ENCODE peak calls at places on chromosomes 12 and 14, in six cellular contexts. A, L, S, K, Y and T are unnamed samples.

GRCh38 chr14:99454246-99454645 is 26.4 kb downstream of the SETD3 start:
- DNase-seq in A (no peak), L (no peak), S (no peak), K (no peak), Y (no peak), T (no peak)

GRCh38 chr14:95895720-95896119 is 19.1 kb downstream of the TUNAR start:
- DNase-seq in A (no peak), L (peak; percentile 64), S (peak; percentile 84), K (peak; percentile 26), Y (peak; percentile 18), T (peak; percentile 57)

GRCh38 chr14:54609576-54609975 is 42.6 kb downstream of the SAMD4A start:
- DNase-seq in A (no peak), L (no peak), S (no peak), K (no peak), Y (no peak), T (no peak)

GRCh38 chr14:82911930-82912329 is 1378.3 kb upstream of the SEL1L start:
- DNase-seq in A (no peak), L (no peak), S (no peak), K (no peak), Y (no peak), T (no peak)

GRCh38 chr12:15152456-15152855 is 68.8 kb downstream of the RERG start:
- DNase-seq in A (no peak), L (no peak), S (no peak), K (no peak), Y (no peak), T (no peak)

GRCh38 chr12:117836999-117837736 is 131.6 kb downstream of the KSR2 start:
- DNase-seq in A (peak; percentile 20), L (peak; percentile 77), S (peak; percentile 86), K (peak; percentile 39), Y (peak; percentile 35), T (peak; percentile 67)

GRCh38 chr12:77796775-77797174 is 33.9 kb upstream of the NAV3 start:
- DNase-seq in A (no peak), L (no peak), S (no peak), K (no peak), Y (no peak), T (no peak)

GRCh38 chr14:67265131-67265530 is 23.9 kb downstream of the PALS1 start:
- DNase-seq in A (no peak), L (no peak), S (no peak), K (no peak), Y (no peak), T (no peak)

GRCh38 chr12:26271889-26272492 is 76.6 kb downstream of the SSPN start:
- DNase-seq in A (peak; percentile 69), L (no peak), S (no peak), K (no peak), Y (no peak), T (no peak)

GRCh38 chr12:57628280-57629191 is 4.5 kb downstream of the B4GALNT1 start:
- DNase-seq in A (no peak), L (no peak), S (no peak), K (no peak), Y (no peak), T (peak; percentile 9)

GRCh38 chr12:19746471-19746870 is 307.2 kb downstream of the AEBP2 start:
- DNase-seq in A (no peak), L (no peak), S (no peak), K (no peak), Y (no peak), T (no peak)

GRCh38 chr12:56373515-56373914 is 10.9 kb upstream of the APOF start:
- DNase-seq in A (no peak), L (no peak), S (no peak), K (no peak), Y (no peak), T (no peak)

GRCh38 chr12:104544836-104545235 is 88.1 kb downstream of the CHST11 start:
- DNase-seq in A (no peak), L (no peak), S (peak; percentile 24), K (no peak), Y (no peak), T (no peak)

GRCh38 chr12:44647891-44648690 is 228.0 kb downstream of the NELL2 start:
- DNase-seq in A (no peak), L (no peak), S (peak; percentile 33), K (no peak), Y (no peak), T (no peak)

GRCh38 chr12:68530965-68531364 is 79.7 kb upstream of the RAP1B start:
- DNase-seq in A (no peak), L (no peak), S (no peak), K (no peak), Y (no peak), T (no peak)

GRCh38 chr12:84924956-84925355 is 12.4 kb upstream of the SLC6A15 start:
- DNase-seq in A (no peak), L (no peak), S (no peak), K (no peak), Y (no peak), T (no peak)

GRCh38 chr12:125125271-125125670 is 60.0 kb downstream of the AACS start:
- DNase-seq in A (no peak), L (no peak), S (no peak), K (no peak), Y (no peak), T (no peak)

GRCh38 chr14:54471641-54472040 is 17.1 kb downstream of the GMFB start:
- DNase-seq in A (no peak), L (no peak), S (no peak), K (no peak), Y (no peak), T (no peak)

GRCh38 chr14:103233328-103233727 is 100.7 kb upstream of the EIF5 start:
- DNase-seq in A (no peak), L (no peak), S (no peak), K (no peak), Y (no peak), T (no peak)

DNA sequence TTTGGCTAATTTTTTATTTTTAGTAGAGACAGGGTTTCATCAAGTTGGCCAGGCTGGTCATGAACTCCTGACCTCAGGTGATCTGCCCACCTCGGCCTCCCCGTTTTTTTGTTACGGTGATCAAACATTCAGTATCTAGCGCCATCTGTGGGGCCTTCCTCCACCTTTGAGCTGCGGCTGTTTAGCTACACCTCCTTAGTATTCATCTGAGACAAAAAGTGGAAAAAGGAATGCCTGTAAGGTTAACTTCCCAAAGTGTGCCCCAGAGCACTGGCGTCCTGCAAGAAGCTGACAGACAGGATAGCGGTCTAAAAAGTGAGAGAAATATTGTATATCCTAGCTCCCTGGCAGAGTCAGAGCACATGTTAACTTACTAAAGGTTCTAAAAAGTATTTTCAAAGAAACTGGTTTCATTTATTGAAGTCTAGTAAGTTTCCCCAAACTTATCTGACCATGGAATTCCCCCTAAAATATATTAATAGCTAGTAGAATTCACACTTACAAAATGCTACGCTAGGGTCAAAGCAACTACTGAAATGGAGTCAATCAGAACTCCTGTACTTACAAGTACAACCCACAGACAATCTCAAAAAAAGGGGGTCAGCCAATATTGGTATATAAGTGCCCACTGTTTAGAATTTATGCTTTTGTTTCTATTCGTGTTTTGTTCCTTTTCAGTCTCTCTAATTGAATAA is 59.1 kb downstream of the DUSP16 start:
- DNase-seq in A (no peak), L (no peak), S (peak; percentile 78), K (no peak), Y (no peak), T (no peak)
- TF ChIP-seq REST in A (no peak), L (no peak), S (no peak), K (no peak), Y (no peak), T (no peak)

DNA sequence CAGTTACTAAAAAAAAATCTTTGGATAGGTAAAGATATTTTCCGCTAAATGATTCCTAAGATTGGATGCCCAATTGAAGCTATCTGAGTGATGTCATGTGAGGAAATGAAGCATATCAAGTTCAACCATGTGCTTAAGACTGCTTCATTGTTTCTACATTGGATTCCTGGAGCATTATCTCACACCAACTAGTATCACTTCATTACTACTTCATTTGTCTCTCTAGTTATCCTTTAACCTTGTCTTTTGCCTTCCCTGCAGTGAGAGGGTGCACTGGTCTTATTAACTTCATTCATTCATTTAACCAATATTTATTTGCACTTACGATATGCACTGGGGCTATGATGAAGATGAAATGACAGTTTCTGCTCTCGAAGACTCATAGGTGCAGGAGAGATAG is 198.1 kb downstream of the SLC38A4 start:
- DNase-seq in A (no peak), L (no peak), S (no peak), K (no peak), Y (no peak), T (no peak)
- TF ChIP-seq REST in A (no peak), L (no peak), S (no peak), K (no peak), Y (no peak), T (no peak)

GRCh38 chr12:112327209-112327930 is 54.9 kb downstream of the HECTD4 start:
- DNase-seq in A (no peak), L (no peak), S (no peak), K (no peak), Y (no peak), T (no peak)
- TF ChIP-seq REST in A (no peak), L (no peak), S (no peak), K (no peak), Y (no peak), T (no peak)

GRCh38 chr12:112852810-112853209 is 54.0 kb upstream of the OAS1 start:
- DNase-seq in A (no peak), L (no peak), S (no peak), K (no peak), Y (no peak), T (no peak)

GRCh38 chr12:112858776-112859175 is 48.0 kb upstream of the OAS1 start:
- DNase-seq in A (no peak), L (no peak), S (no peak), K (no peak), Y (no peak), T (no peak)

GRCh38 chr12:112852127-112852526 is 54.6 kb upstream of the OAS1 start:
- DNase-seq in A (no peak), L (no peak), S (no peak), K (no peak), Y (no peak), T (peak; percentile 23)

GRCh38 chr12:112854344-112854743 is 52.4 kb upstream of the OAS1 start:
- DNase-seq in A (no peak), L (no peak), S (no peak), K (no peak), Y (no peak), T (no peak)

DNA sequence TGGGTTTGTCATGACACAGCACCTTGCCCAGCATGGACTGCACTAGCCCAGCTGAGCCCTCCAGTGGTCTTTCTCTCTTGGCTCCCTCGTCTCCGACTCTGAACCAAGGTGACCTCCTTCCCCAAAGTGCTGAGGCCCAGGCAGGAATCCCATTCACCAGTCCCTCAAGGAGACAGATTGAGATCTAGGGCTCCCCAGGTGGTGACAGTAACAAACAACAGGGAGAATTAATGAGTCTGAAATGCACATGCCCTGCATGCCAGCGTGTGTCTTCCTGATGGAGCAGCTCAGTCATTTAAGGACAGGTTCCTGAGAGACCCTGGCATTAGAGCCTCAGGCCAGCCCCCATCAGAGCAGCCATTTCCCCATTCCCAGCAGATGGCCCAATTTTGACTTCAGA is 51.4 kb upstream of the OAS1 start:
- DNase-seq in A (no peak), L (peak; percentile 78), S (peak; percentile 80), K (peak; percentile 12), Y (peak; percentile 15), T (peak; percentile 61)
- TF ChIP-seq REST in A (no peak), L (no peak), S (no peak), K (no peak), Y (no peak), T (no peak)